ENCODE peak calls at places on chromosome 5, in four cellular contexts. V, K, G and L are unnamed samples.
A peak's percentile ranks its signal among the peaks of the same experiment; 100 is the strongest.

GRCh38 chr5:178509491-178510057 is 80.6 kb downstream of the COL23A1 start:
- DNase-seq in G (no peak), K (no peak), V (no peak), L (no peak)

GRCh38 chr5:179763215-179763945 is 30.4 kb upstream of the LTC4S start:
- DNase-seq in K (peak; percentile 63), V (peak; percentile 10), G (peak; percentile 87), L (peak; percentile 81)

GRCh38 chr5:14901462-14902051 is 30.0 kb upstream of the ANKH start:
- DNase-seq in V (no peak), K (no peak), G (peak; percentile 42), L (no peak)

GRCh38 chr5:159956074-159956473 is 39.8 kb downstream of the ADRA1B start:
- DNase-seq in K (no peak), V (no peak), G (no peak), L (no peak)

GRCh38 chr5:104297076-104297475 is 734.5 kb upstream of the NUDT12 start:
- DNase-seq in K (no peak), V (no peak), G (no peak), L (no peak)

GRCh38 chr5:79602884-79603283 is 9.4 kb upstream of the TENT2 start:
- DNase-seq in G (no peak), K (no peak), V (no peak), L (no peak)

GRCh38 chr5:142115937-142116614 is 7.5 kb downstream of the NDFIP1 start:
- DNase-seq in G (no peak), V (no peak), K (no peak), L (no peak)

GRCh38 chr5:133240425-133241091 is 188.7 kb downstream of the HSPA4 start:
- DNase-seq in V (no peak), G (peak; percentile 84), K (no peak), L (no peak)

GRCh38 chr5:92800360-92800759 is 780.7 kb downstream of the NR2F1-AS1 start:
- DNase-seq in K (no peak), V (no peak), G (no peak), L (no peak)

GRCh38 chr5:65142007-65142406 is 339.7 kb downstream of the ADAMTS6 start:
- DNase-seq in K (no peak), G (no peak), V (no peak), L (no peak)